ENCODE peak calls at places on chromosomes 1 and 21, in five cellular contexts. O is stimulated activated CD8-positive, alpha-beta memory T cell treated with anti-CD3 and anti-CD28 coated beads, Interleukin-4, amount 100 ng/mL, for 1 hour; C is GM20000; Z is PC-3; T is astrocyte of the spinal cord. M is an unnamed sample.

GRCh38 chr1:193974286-193974798 is 787.9 kb upstream of the B3GALT2 start:
- DNase-seq in O (no peak), Z (no peak), T (no peak), C (no peak), M (no peak)

GRCh38 chr1:67429011-67429527 is 1.1 kb downstream of the SERBP1 start:
- DNase-seq in O (no peak), C (peak), T (no peak), Z (peak), M (no peak)

GRCh38 chr1:64004451-64004850 is 199.0 kb upstream of the UBE2U start:
- DNase-seq in C (no peak), Z (no peak), T (peak), O (no peak), M (no peak)

GRCh38 chr1:14676400-14676799 is 77.9 kb downstream of the KAZN start:
- DNase-seq in O (no peak), C (no peak), Z (no peak), T (no peak), M (no peak)

GRCh38 chr1:19074361-19074901 is 118.0 kb upstream of the IFFO2 start:
- DNase-seq in Z (no peak), C (no peak), O (peak), T (no peak), M (no peak)

GRCh38 chr1:30807318-30808066 is 49.9 kb upstream of the LAPTM5 start:
- DNase-seq in O (no peak), C (no peak), T (no peak), Z (no peak), M (no peak)

GRCh38 chr1:5993553-5994510 is 1.6 kb upstream of the NPHP4 start:
- DNase-seq in T (no peak), C (no peak), O (no peak), Z (peak), M (no peak)

GRCh38 chr1:33342041-33342723 is 21.3 kb upstream of the A3GALT2 start:
- DNase-seq in Z (peak), C (no peak), O (no peak), T (peak), M (peak)

GRCh38 chr1:38392866-38393265 is 346.3 kb upstream of the POU3F1 start:
- DNase-seq in Z (no peak), C (no peak), T (no peak), O (no peak), M (no peak)

GRCh38 chr1:54069792-54070548 is 16.6 kb downstream of the TCEANC2 start:
- DNase-seq in T (peak), C (peak), Z (peak), O (no peak), M (no peak)

GRCh38 chr1:211928993-211929637 is 98.6 kb upstream of the LPGAT1 start:
- DNase-seq in O (no peak), T (no peak), Z (peak), C (no peak), M (no peak)

GRCh38 chr1:112368198-112368597 is 27.8 kb upstream of the CTTNBP2NL start:
- DNase-seq in T (no peak), Z (no peak), O (no peak), C (no peak), M (no peak)

GRCh38 chr1:15826810-15827507 is 19.5 kb upstream of the UQCRHL start:
- DNase-seq in C (no peak), O (no peak), T (no peak), Z (no peak), M (no peak)

GRCh38 chr1:210232524-210233215 is at the start of gene SERTAD4:
- DNase-seq in Z (peak), T (peak), C (peak), O (no peak), M (no peak)

GRCh38 chr1:92808353-92808752 is 23.4 kb upstream of the EVI5 start:
- DNase-seq in O (no peak), Z (peak), C (no peak), T (no peak), M (no peak)

GRCh38 chr1:59016390-59016789 is 232.5 kb upstream of the JUN start:
- DNase-seq in O (no peak), Z (no peak), T (peak), C (no peak), M (no peak)

GRCh38 chr1:208047476-208047934 is 136.6 kb upstream of the CD34 start:
- DNase-seq in O (no peak), C (no peak), Z (no peak), T (peak), M (peak)

GRCh38 chr1:242178924-242179708 is 180.2 kb upstream of the MAP1LC3C start:
- DNase-seq in Z (no peak), O (no peak), T (no peak), C (no peak), M (no peak)

GRCh38 chr1:31327381-31327780 is 30.5 kb downstream of the ZCCHC17 start:
- DNase-seq in C (no peak), Z (no peak), T (peak), O (no peak), M (no peak)

GRCh38 chr1:32767641-32768040 is 49.5 kb downstream of the YARS1 start:
- DNase-seq in O (no peak), C (peak), Z (no peak), T (no peak), M (no peak)

GRCh38 chr1:224632921-224633321 is 16.8 kb downstream of the CNIH3 start:
- DNase-seq in T (peak), Z (peak), O (no peak), C (no peak), M (no peak)

GRCh38 chr1:205783904-205784303 is 8.6 kb upstream of the RAB29 start:
- DNase-seq in C (no peak), Z (no peak), T (peak), O (no peak), M (peak)

GRCh38 chr21:44548922-44549321 is 2.4 kb downstream of the KRTAP10-2 start:
- DNase-seq in T (no peak), C (no peak), O (no peak), Z (no peak), M (no peak)

GRCh38 chr1:57886376-57886775 is 462.5 kb upstream of the DAB1 start:
- DNase-seq in O (no peak), Z (no peak), T (no peak), C (no peak), M (no peak)

GRCh38 chr21:32411366-32412161 is 942 bp upstream of the EVA1C start:
- DNase-seq in C (no peak), O (no peak), Z (peak), T (peak), M (peak)

GRCh38 chr1:29249170-29249691 is 12.9 kb downstream of the PTPRU start:
- DNase-seq in T (peak), O (no peak), C (no peak), Z (no peak), M (no peak)

GRCh38 chr1:201053155-201053860 is 29.8 kb upstream of the KIF21B start:
- DNase-seq in Z (peak), C (no peak), O (no peak), T (no peak), M (no peak)

GRCh38 chr21:44449473-44450363 is 5.6 kb upstream of the LRRC3 start:
- DNase-seq in O (no peak), C (no peak), Z (no peak), T (no peak), M (no peak)

GRCh38 chr1:109901508-109902145 is 9.0 kb upstream of the CSF1 start:
- DNase-seq in O (no peak), Z (peak), T (no peak), C (no peak), M (no peak)

GRCh38 chr1:158071106-158071505 is 77.7 kb downstream of the KIRREL1 start:
- DNase-seq in T (peak), C (no peak), Z (no peak), O (no peak), M (no peak)

GRCh38 chr1:192609110-192610079 is 26.6 kb upstream of the RGS13 start:
- DNase-seq in Z (no peak), O (peak), T (no peak), C (peak), M (peak)

GRCh38 chr1:46191033-46191701 is 7.1 kb downstream of the POMGNT1 start:
- DNase-seq in O (no peak), Z (no peak), T (no peak), C (no peak), M (no peak)

GRCh38 chr1:119958223-119958622 is 61.9 kb upstream of the ADAM30 start:
- DNase-seq in T (no peak), Z (no peak), O (no peak), C (no peak), M (no peak)

GRCh38 chr1:209257454-209257853 is 326.1 kb upstream of the CAMK1G start:
- DNase-seq in C (no peak), Z (no peak), O (no peak), T (no peak), M (no peak)

GRCh38 chr1:80989455-80989854 is 811.3 kb upstream of the ADGRL2 start:
- DNase-seq in Z (no peak), T (no peak), O (no peak), C (no peak), M (no peak)

GRCh38 chr1:15957221-15958090 is 18.4 kb downstream of the ZBTB17 start:
- DNase-seq in O (no peak), Z (no peak), T (no peak), C (no peak), M (no peak)

GRCh38 chr1:111908222-111908621 is 81.2 kb downstream of the KCND3 start:
- DNase-seq in O (no peak), C (no peak), T (no peak), Z (no peak), M (no peak)